ENCODE peak calls at places on chromosomes 5 and 9, in ten cellular contexts. F is HepG2, P is mammary epithelial cell, K is tibial artery, E is kidney, S is neural progenitor cell, W is prostate gland, X is OCI-LY7, Y is Caco-2, R is IMR-90. I is an unnamed sample.
A peak's percentile ranks its signal among the peaks of the same experiment; 100 is the strongest.

GRCh38 chr9:119951090-119951489 is 581.9 kb upstream of the BRINP1 start:
- DNase-seq in F (no peak), P (no peak), K (no peak), E (no peak), S (no peak), W (no peak), X (no peak), Y (no peak), R (peak; percentile 72), I (no peak)

GRCh38 chr5:73727470-73727869 is 101.5 kb downstream of the ARHGEF28 start:
- DNase-seq in F (no peak), P (no peak), K (no peak), E (no peak), S (no peak), W (no peak), X (no peak), Y (no peak), R (no peak), I (no peak)

GRCh38 chr5:147613359-147613758 is 103.5 kb upstream of the DPYSL3 start:
- DNase-seq in F (no peak), P (peak; percentile 14), K (no peak), E (no peak), S (no peak), W (no peak), X (no peak), Y (no peak), R (peak; percentile 49), I (no peak)

GRCh38 chr5:172315599-172316531 is 32.3 kb upstream of the UBTD2 start:
- DNase-seq in F (no peak), P (no peak), K (no peak), E (no peak), S (no peak), W (no peak), X (no peak), Y (no peak), R (no peak), I (no peak)

GRCh38 chr5:73388371-73388684 is 60.2 kb downstream of the FOXD1 start:
- DNase-seq in F (no peak), P (peak; percentile 30), K (no peak), E (no peak), S (no peak), W (no peak), X (no peak), Y (no peak), R (peak; percentile 63), I (no peak)

GRCh38 chr9:78542491-78543175 is 245.7 kb downstream of the PSAT1 start:
- DNase-seq in F (no peak), P (no peak), K (no peak), E (no peak), S (peak; percentile 31), W (no peak), X (no peak), Y (no peak), R (no peak), I (no peak)

GRCh38 chr5:93371893-93372292 is 209.1 kb downstream of the NR2F1-AS1 start:
- DNase-seq in F (no peak), P (peak; percentile 44), K (no peak), E (no peak), S (no peak), W (no peak), X (no peak), Y (no peak), R (no peak), I (no peak)

GRCh38 chr9:91740713-91741112 is 209.3 kb downstream of the ROR2 start:
- DNase-seq in F (no peak), P (no peak), K (no peak), E (no peak), S (no peak), W (no peak), X (no peak), Y (no peak), R (peak; percentile 88), I (peak; percentile 36)

GRCh38 chr9:127955294-127956015 is 17.8 kb upstream of the DPM2 start:
- DNase-seq in F (peak; percentile 93), P (peak; percentile 84), K (no peak), E (peak; percentile 91), S (peak; percentile 51), W (peak; percentile 98), X (peak; percentile 81), Y (peak; percentile 86), R (peak; percentile 43), I (peak; percentile 54)
- H3K4me1 ChIP-seq in F (peaks cover 62% of the 10 kb centered on the region), P (peaks cover 28% of the 10 kb centered on the region), K (no peaks in the 10 kb centered on the region), E (peaks cover 34% of the 10 kb centered on the region), S (peaks cover 15% of the 10 kb centered on the region), W (peaks cover 16% of the 10 kb centered on the region), X (peaks cover 20% of the 10 kb centered on the region), Y (peaks cover 29% of the 10 kb centered on the region), R (peaks cover 4% of the 10 kb centered on the region), I (peaks cover 66% of the 10 kb centered on the region)

GRCh38 chr9:110343537-110343936 is 5.9 kb upstream of the TXNDC8 start:
- DNase-seq in F (no peak), P (no peak), K (no peak), E (no peak), S (no peak), W (no peak), X (no peak), Y (no peak), R (no peak), I (no peak)

GRCh38 chr9:110334871-110335270 is 2.8 kb downstream of the TXNDC8 start:
- DNase-seq in F (no peak), P (no peak), K (no peak), E (no peak), S (no peak), W (no peak), X (no peak), Y (no peak), R (no peak), I (no peak)

GRCh38 chr9:110337727-110338522 is at the start of gene TXNDC8:
- DNase-seq in F (no peak), P (no peak), K (no peak), E (no peak), S (no peak), W (no peak), X (no peak), Y (no peak), R (peak; percentile 74), I (no peak)

DNA sequence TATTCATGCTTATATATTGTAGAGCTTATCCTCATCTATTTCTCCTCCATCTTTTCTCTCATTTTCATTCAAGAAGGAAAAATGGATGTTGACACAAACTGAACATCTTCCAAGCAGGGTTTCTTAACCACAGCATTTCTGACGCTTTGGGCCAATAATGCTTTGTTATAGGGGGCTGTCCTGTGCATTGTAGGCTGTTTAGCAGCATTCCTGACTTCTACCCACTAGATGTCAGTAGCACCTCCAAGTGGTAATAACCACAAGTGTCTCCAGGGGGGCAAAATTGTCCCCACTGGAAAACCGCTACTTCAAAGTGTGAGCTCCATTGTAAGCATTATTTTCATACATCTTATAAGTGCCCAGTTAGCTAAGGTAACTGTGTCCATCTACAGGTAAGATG is 2.6 kb upstream of the TXNDC8 start:
- DNase-seq in F (peak; percentile 14), P (no peak), K (no peak), E (no peak), S (peak; percentile 50), W (no peak), X (peak; percentile 11), Y (peak; percentile 32), R (no peak), I (no peak)
- TF ChIP-seq CTCF in F (peak; percentile 56), P (peak; percentile 58), K (no peak), E (peak; percentile 31), S (peak; percentile 53), W (no peak), X (peak; percentile 69), Y (peak; percentile 56), R (peak; percentile 42), I (no peak)

GRCh38 chr9:98176391-98177259 is 15.8 kb downstream of the CORO2A start:
- DNase-seq in F (peak; percentile 53), P (no peak), K (no peak), E (peak; percentile 39), S (no peak), W (no peak), X (no peak), Y (peak; percentile 65), R (no peak), I (no peak)

GRCh38 chr9:98172604-98173003 is 19.8 kb downstream of the CORO2A start:
- DNase-seq in F (peak; percentile 40), P (no peak), K (no peak), E (no peak), S (peak; percentile 47), W (peak; percentile 86), X (peak; percentile 13), Y (peak; percentile 23), R (peak; percentile 7), I (no peak)

GRCh38 chr9:98173181-98173580 is 19.3 kb downstream of the CORO2A start:
- DNase-seq in F (no peak), P (no peak), K (no peak), E (no peak), S (no peak), W (no peak), X (no peak), Y (no peak), R (no peak), I (no peak)

GRCh38 chr9:98175013-98175679 is 17.3 kb downstream of the CORO2A start:
- DNase-seq in F (peak; percentile 92), P (no peak), K (no peak), E (no peak), S (peak; percentile 36), W (no peak), X (no peak), Y (no peak), R (no peak), I (no peak)

DNA sequence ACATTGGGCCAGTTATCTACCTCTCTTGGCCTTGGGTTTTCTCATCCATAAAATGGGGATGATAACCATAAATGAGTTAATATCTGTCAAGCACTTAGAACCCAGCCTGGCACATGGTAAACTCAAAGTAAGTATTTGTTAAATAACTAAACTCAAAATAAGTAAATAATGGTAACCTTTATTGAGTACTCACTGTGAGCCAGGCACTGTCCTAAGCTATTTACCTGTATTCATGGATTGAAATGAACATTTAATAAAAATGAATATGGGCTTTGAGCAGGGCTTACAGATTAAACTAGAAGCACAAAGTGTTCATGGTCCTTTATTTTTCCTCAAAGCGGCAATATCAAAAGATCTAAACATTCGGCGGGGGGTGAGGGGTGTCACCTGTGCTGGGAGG is 16.7 kb downstream of the CORO2A start:
- DNase-seq in F (no peak), P (no peak), K (no peak), E (peak; percentile 24), S (no peak), W (peak; percentile 37), X (no peak), Y (no peak), R (no peak), I (no peak)
- H3K4me1 ChIP-seq in F (peaks cover 75% of the 10 kb centered on the region), P (no peaks in the 10 kb centered on the region), K (no peaks in the 10 kb centered on the region), E (no peaks in the 10 kb centered on the region), S (peaks cover 31% of the 10 kb centered on the region), W (peaks cover 22% of the 10 kb centered on the region), X (peaks cover 4% of the 10 kb centered on the region), Y (peaks cover 69% of the 10 kb centered on the region), R (peaks cover 4% of the 10 kb centered on the region), I (no peaks in the 10 kb centered on the region)

GRCh38 chr5:34684980-34685352 is 28.8 kb downstream of the RAI14 start:
- DNase-seq in F (no peak), P (no peak), K (no peak), E (no peak), S (no peak), W (no peak), X (no peak), Y (no peak), R (no peak), I (no peak)

GRCh38 chr5:34686762-34687268 is 30.7 kb downstream of the RAI14 start:
- DNase-seq in F (peak; percentile 86), P (peak; percentile 79), K (peak; percentile 53), E (peak; percentile 77), S (no peak), W (no peak), X (no peak), Y (peak; percentile 85), R (peak; percentile 99), I (peak; percentile 65)

GRCh38 chr5:34682926-34683623 is 26.9 kb downstream of the RAI14 start:
- DNase-seq in F (peak; percentile 33), P (no peak), K (no peak), E (peak; percentile 84), S (no peak), W (no peak), X (no peak), Y (no peak), R (peak; percentile 52), I (no peak)

GRCh38 chr5:34685485-34686197 is 29.5 kb downstream of the RAI14 start:
- DNase-seq in F (peak; percentile 47), P (peak; percentile 70), K (no peak), E (no peak), S (peak; percentile 81), W (no peak), X (no peak), Y (no peak), R (peak; percentile 79), I (no peak)

DNA sequence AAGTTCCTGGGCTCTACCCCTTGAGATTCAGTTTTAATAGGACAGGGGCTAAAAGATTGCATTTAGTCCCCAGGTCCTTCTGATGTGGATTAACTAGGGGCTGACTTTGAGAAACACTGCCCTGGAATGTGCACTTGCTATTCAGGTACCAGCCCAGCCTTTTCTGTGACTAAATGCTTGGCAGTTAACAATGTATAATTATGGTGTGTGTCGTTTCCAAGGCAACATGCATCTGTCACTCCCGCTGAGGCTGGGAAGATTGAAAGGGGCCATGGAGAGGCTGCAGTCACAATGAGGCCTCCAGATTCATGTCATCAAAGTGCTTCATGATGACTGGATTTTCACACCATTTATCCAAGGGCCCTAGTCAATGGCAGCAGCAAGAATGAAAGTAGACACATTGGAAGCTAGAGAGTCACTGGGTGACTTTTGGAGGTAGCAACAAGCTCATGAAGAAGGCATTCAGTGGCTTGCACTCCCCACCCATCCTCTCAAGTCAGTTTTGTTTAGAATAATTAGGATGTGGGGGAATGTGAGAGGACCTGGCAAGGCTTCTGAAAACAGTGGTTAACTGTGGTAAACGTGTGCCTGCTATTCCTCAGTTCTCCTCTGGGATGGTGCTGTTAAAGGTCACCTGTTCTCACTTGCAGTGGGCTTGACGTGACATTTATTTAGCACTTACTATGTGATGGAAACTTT is 28.3 kb downstream of the RAI14 start:
- DNase-seq in F (peak; percentile 32), P (peak; percentile 46), K (no peak), E (no peak), S (peak; percentile 78), W (no peak), X (no peak), Y (peak; percentile 49), R (peak; percentile 59), I (no peak)
- TF ChIP-seq CTCF in F (no peak), P (peak; percentile 14), K (no peak), E (no peak), S (no peak), W (no peak), X (no peak), Y (no peak), R (no peak), I (no peak)

I was measured in left ventricle myocardium inferior.